ENCODE peak calls at places on chromosome 10, in four cellular contexts. M is fibroblast of the aortic adventitia, H is ACHN, C is sciatic nerve. A is an unnamed sample.

GRCh38 chr10:126939706-126940105 is 34.5 kb downstream of the DOCK1 start:
- DNase-seq in M (no peak), H (no peak), C (no peak), A (no peak)

GRCh38 chr10:44306147-44306710 is 78.7 kb downstream of the CXCL12 start:
- DNase-seq in M (peak), H (no peak), C (no peak), A (no peak)

GRCh38 chr10:30189254-30189583 is 129.8 kb upstream of the JCAD start:
- DNase-seq in M (no peak), H (no peak), C (no peak), A (no peak)

GRCh38 chr10:126905776-126906703 is 812 bp downstream of the DOCK1 start:
- DNase-seq in M (peak), H (peak), C (no peak), A (no peak)

GRCh38 chr10:69220041-69220451 is at the start of gene HKDC1:
- DNase-seq in M (no peak), H (peak), C (no peak), A (no peak)

GRCh38 chr10:48224979-48225560 is 49.4 kb downstream of the FRMPD2 start:
- DNase-seq in M (peak), H (no peak), C (no peak), A (no peak)

GRCh38 chr10:98170249-98171117 is 36.0 kb downstream of the R3HCC1L start:
- DNase-seq in M (peak), H (peak), C (no peak), A (no peak)

GRCh38 chr10:78717200-78717599 is 351.6 kb upstream of the ZMIZ1 start:
- DNase-seq in M (peak), H (no peak), C (no peak), A (no peak)

GRCh38 chr10:76432274-76433012 is 1001.0 kb downstream of the LRMDA start:
- DNase-seq in M (peak), H (peak), C (no peak), A (no peak)

GRCh38 chr10:125038637-125039036 is 96.7 kb downstream of the ZRANB1 start:
- DNase-seq in M (no peak), H (peak), C (no peak), A (no peak)

GRCh38 chr10:73647211-73647874 is 6.1 kb upstream of the MYOZ1 start:
- DNase-seq in M (no peak), H (peak), C (peak), A (no peak)

GRCh38 chr10:72719941-72720592 is 28.1 kb downstream of the MCU start:
- DNase-seq in M (no peak), H (peak), C (no peak), A (no peak)

A was measured in RWPE2.